ENCODE peak calls at places on chromosomes 1 and 21, in six cellular contexts. W is activated naive CD4-positive, alpha-beta T cell; P is NCI-H510A treated with DMSO at 0.1 percent for 48 hours; Z is iris pigment epithelial cell; V is stimulated activated CD4-positive, alpha-beta T cell treated with anti-CD3 and anti-CD28 coated beads, Interleukin-1b, Interleukin-23, amount 100 ng/mL, for 4 hours; R is amniotic stem cell. J is an unnamed sample.

GRCh38 chr1:82704393-82704792 is 903.7 kb downstream of the ADGRL2 start:
- DNase-seq in V (no peak), Z (no peak), R (no peak), W (no peak), P (no peak), J (no peak)

GRCh38 chr21:44083631-44084291 is 23.4 kb upstream of the PWP2 start:
- DNase-seq in R (no peak), W (peak), P (no peak), Z (no peak), V (no peak), J (no peak)

GRCh38 chr1:56985857-56986256 is 20.0 kb upstream of the C8B start:
- DNase-seq in V (no peak), R (no peak), P (no peak), W (no peak), Z (no peak), J (no peak)

GRCh38 chr1:248783367-248783766 is 27.8 kb upstream of the LYPD8 start:
- DNase-seq in Z (no peak), V (no peak), P (no peak), R (no peak), W (no peak), J (no peak)

GRCh38 chr21:44516342-44516741 is 23.7 kb downstream of the KRTAP10-1 start:
- DNase-seq in W (no peak), R (no peak), V (no peak), Z (no peak), P (no peak), J (no peak)

GRCh38 chr1:6580588-6581270 is 935 bp downstream of the ZBTB48 start:
- DNase-seq in W (no peak), P (no peak), Z (peak), V (no peak), R (no peak), J (no peak)

GRCh38 chr1:234495231-234495990 is 16.4 kb upstream of the TARBP1 start:
- DNase-seq in Z (peak), R (peak), P (no peak), V (no peak), W (no peak), J (peak)

GRCh38 chr1:59678809-59679228 is 135.9 kb upstream of the HOOK1 start:
- DNase-seq in W (no peak), Z (peak), P (no peak), V (no peak), R (peak), J (peak)

GRCh38 chr1:5770981-5771765 is 221.1 kb downstream of the NPHP4 start:
- DNase-seq in Z (peak), R (no peak), P (peak), W (no peak), V (no peak), J (no peak)

GRCh38 chr1:27726173-27726793 is 522 bp downstream of the FAM76A start:
- DNase-seq in R (no peak), P (no peak), W (no peak), Z (peak), V (peak), J (no peak)

GRCh38 chr21:44872568-44873355 is 728 bp downstream of the PTTG1IP start:
- DNase-seq in Z (peak), P (no peak), R (no peak), V (no peak), W (no peak), J (peak)

GRCh38 chr1:30657131-30658013 is 66.0 kb downstream of the MATN1 start:
- DNase-seq in R (no peak), P (no peak), Z (no peak), W (no peak), V (no peak), J (no peak)

GRCh38 chr21:35849131-35849530 is 211.2 kb downstream of the SETD4 start:
- DNase-seq in V (no peak), P (no peak), W (no peak), Z (peak), R (no peak), J (no peak)

GRCh38 chr1:93839307-93839706 is 39.7 kb downstream of the DNTTIP2 start:
- DNase-seq in W (no peak), R (no peak), V (no peak), Z (peak), P (no peak), J (no peak)

GRCh38 chr1:55695553-55695952 is 480.4 kb upstream of the USP24 start:
- DNase-seq in P (no peak), R (no peak), Z (no peak), V (no peak), W (no peak), J (no peak)

GRCh38 chr1:30988045-30988444 is 77.5 kb downstream of the PUM1 start:
- DNase-seq in Z (peak), V (no peak), W (no peak), P (no peak), R (no peak), J (no peak)

GRCh38 chr1:202034683-202035462 is 24.5 kb downstream of the ELF3 start:
- DNase-seq in P (peak), R (peak), W (no peak), V (no peak), Z (peak), J (peak)

GRCh38 chr1:12469493-12469892 is 148.5 kb downstream of the DHRS3 start:
- DNase-seq in P (peak), V (no peak), W (no peak), Z (peak), R (no peak), J (no peak)

GRCh38 chr1:84698151-84698651 is 7.9 kb upstream of the SSX2IP start:
- DNase-seq in V (no peak), P (no peak), Z (peak), W (no peak), R (peak), J (no peak)

GRCh38 chr1:19646366-19646765 is 2.3 kb downstream of the NBL1 start:
- DNase-seq in W (no peak), V (no peak), R (no peak), P (no peak), Z (no peak), J (no peak)

GRCh38 chr1:39491146-39491921 is at the start of gene BMP8A:
- DNase-seq in W (peak), Z (peak), R (no peak), P (peak), V (peak), J (no peak)

GRCh38 chr1:33814166-33814565 is 49.7 kb upstream of the HMGB4 start:
- DNase-seq in W (no peak), R (no peak), P (no peak), V (no peak), Z (no peak), J (peak)

GRCh38 chr1:190168893-190169292 is 308.8 kb downstream of the BRINP3 start:
- DNase-seq in Z (peak), W (no peak), P (no peak), V (no peak), R (no peak), J (no peak)

GRCh38 chr1:21822349-21822748 is 10.3 kb downstream of the LDLRAD2 start:
- DNase-seq in V (no peak), W (no peak), Z (no peak), R (no peak), P (no peak), J (no peak)

GRCh38 chr1:160045653-160046052 is 13.9 kb upstream of the PIGM start:
- DNase-seq in Z (no peak), V (no peak), P (peak), W (no peak), R (no peak), J (no peak)

GRCh38 chr1:28193701-28194161 is 17.2 kb upstream of the PTAFR start:
- DNase-seq in V (no peak), W (no peak), Z (no peak), R (no peak), P (no peak), J (peak)

GRCh38 chr1:23792151-23792945 is 1.4 kb downstream of the LYPLA2 start:
- DNase-seq in Z (no peak), R (no peak), P (no peak), V (no peak), W (no peak), J (no peak)

GRCh38 chr21:34276711-34277425 is 86.9 kb upstream of the KCNE2 start:
- DNase-seq in P (no peak), Z (peak), W (no peak), R (no peak), V (no peak), J (no peak)

GRCh38 chr1:25676488-25676887 is 59.9 kb downstream of the MAN1C1 start:
- DNase-seq in W (no peak), R (no peak), P (peak), Z (no peak), V (no peak), J (peak)

GRCh38 chr1:94980909-94981252 is 54.0 kb upstream of the CNN3 start:
- DNase-seq in W (no peak), Z (no peak), R (no peak), P (no peak), V (no peak), J (no peak)

GRCh38 chr1:101483982-101484381 is 247.2 kb downstream of the S1PR1 start:
- DNase-seq in V (no peak), R (no peak), P (no peak), Z (no peak), W (no peak), J (no peak)

GRCh38 chr21:29133796-29134195 is 3.4 kb downstream of the MAP3K7CL start:
- DNase-seq in V (no peak), R (no peak), Z (no peak), P (no peak), W (no peak), J (peak)

GRCh38 chr21:45523411-45524101 is 18.7 kb downstream of the SLC19A1 start:
- DNase-seq in V (no peak), Z (no peak), R (no peak), W (no peak), P (no peak), J (no peak)

GRCh38 chr1:48470506-48470905 is 1.5 kb downstream of the SPATA6 start:
- DNase-seq in P (no peak), R (no peak), Z (no peak), V (no peak), W (no peak), J (no peak)

GRCh38 chr1:183996036-183996376 is 41.5 kb downstream of the COLGALT2 start:
- DNase-seq in P (no peak), Z (no peak), R (no peak), V (no peak), W (no peak), J (no peak)

GRCh38 chr1:42484382-42484781 is 21.3 kb downstream of the CCDC30 start:
- DNase-seq in Z (peak), R (peak), W (no peak), V (no peak), P (no peak), J (peak)

GRCh38 chr1:16718908-16719533 is 21.3 kb upstream of the RNU1-4 start:
- DNase-seq in Z (no peak), V (no peak), W (no peak), R (no peak), P (no peak), J (no peak)

GRCh38 chr1:203675596-203676347 is 49.1 kb downstream of the ATP2B4 start:
- DNase-seq in R (no peak), Z (no peak), W (no peak), V (no peak), P (no peak), J (no peak)

GRCh38 chr1:78049396-78049795 is 3.6 kb downstream of the GIPC2 start:
- DNase-seq in V (no peak), W (no peak), P (no peak), R (no peak), Z (no peak), J (no peak)

GRCh38 chr1:114755006-114755936 is 2.5 kb downstream of the CSDE1 start:
- DNase-seq in R (no peak), P (no peak), Z (peak), V (no peak), W (no peak), J (no peak)

J was measured in kidney glomerular epithelial cell.